ENCODE peak calls at places on chromosomes 13 and 19, in four cellular contexts. One of them, this sample, is unnamed.

GRCh38 chr13:32117696-32118095 is 86.1 kb downstream of the FRY start:
- DNase-seq in K562: no peak
- DNase-seq in HepG2: no peak
- DNase-seq in SK-N-SH: no peak
- DNase-seq in this sample: no peak

GRCh38 chr13:83333614-83334388 is 548.5 kb downstream of the SLITRK1 start:
- DNase-seq in K562: no peak
- DNase-seq in HepG2: no peak
- DNase-seq in SK-N-SH: no peak
- DNase-seq in this sample: no peak

GRCh38 chr19:1675633-1676350 is 23.4 kb upstream of the TCF3 start:
- DNase-seq in K562: peak
- DNase-seq in HepG2: no peak
- DNase-seq in SK-N-SH: peak
- DNase-seq in this sample: no peak

GRCh38 chr13:100895656-100896055 is 221.1 kb upstream of the TMTC4 start:
- DNase-seq in K562: no peak
- DNase-seq in HepG2: no peak
- DNase-seq in SK-N-SH: no peak
- DNase-seq in this sample: no peak

GRCh38 chr19:44796701-44797115 is 12.2 kb upstream of the BCAM start:
- DNase-seq in K562: no peak
- DNase-seq in HepG2: peak
- DNase-seq in SK-N-SH: no peak
- DNase-seq in this sample: no peak

GRCh38 chr13:27449081-27449603 is 1.2 kb downstream of the MTIF3 start:
- DNase-seq in K562: no peak
- DNase-seq in HepG2: no peak
- DNase-seq in SK-N-SH: peak
- DNase-seq in this sample: no peak

GRCh38 chr19:53813996-53814395 is 10.1 kb downstream of the NLRP12 start:
- DNase-seq in K562: no peak
- DNase-seq in HepG2: no peak
- DNase-seq in SK-N-SH: no peak
- DNase-seq in this sample: no peak

GRCh38 chr13:110711778-110712070 is 1.8 kb upstream of the ING1 start:
- DNase-seq in K562: no peak
- DNase-seq in HepG2: peak
- DNase-seq in SK-N-SH: no peak
- DNase-seq in this sample: no peak

GRCh38 chr19:15548648-15549047 is 40.3 kb downstream of the CYP4F22 start:
- DNase-seq in K562: no peak
- DNase-seq in HepG2: no peak
- DNase-seq in SK-N-SH: no peak
- DNase-seq in this sample: no peak

GRCh38 chr13:74061939-74062595 is 72.1 kb downstream of the KLF12 start:
- DNase-seq in K562: no peak
- DNase-seq in HepG2: no peak
- DNase-seq in SK-N-SH: peak
- DNase-seq in this sample: no peak

GRCh38 chr19:46953955-46954501 is 65.6 kb upstream of the NPAS1 start:
- DNase-seq in K562: no peak
- DNase-seq in HepG2: peak
- DNase-seq in SK-N-SH: no peak
- DNase-seq in this sample: no peak

GRCh38 chr19:45591004-45591637 is 6.5 kb upstream of the OPA3 start:
- DNase-seq in K562: peak
- DNase-seq in HepG2: peak
- DNase-seq in SK-N-SH: peak
- DNase-seq in this sample: peak

GRCh38 chr19:38394488-38394887 is 6.0 kb downstream of the SPRED3 start:
- DNase-seq in K562: no peak
- DNase-seq in HepG2: peak
- DNase-seq in SK-N-SH: no peak
- DNase-seq in this sample: peak

GRCh38 chr19:16628183-16628983 is at the start of gene MED26:
- DNase-seq in K562: peak
- DNase-seq in HepG2: peak
- DNase-seq in SK-N-SH: peak
- DNase-seq in this sample: peak

GRCh38 chr13:53151692-53152421 is 123.2 kb downstream of the OLFM4 start:
- DNase-seq in K562: peak
- DNase-seq in HepG2: peak
- DNase-seq in SK-N-SH: peak
- DNase-seq in this sample: peak

GRCh38 chr13:43303040-43303729 is 279.8 kb downstream of the DNAJC15 start:
- DNase-seq in K562: no peak
- DNase-seq in HepG2: peak
- DNase-seq in SK-N-SH: peak
- DNase-seq in this sample: peak
- TF ChIP-seq FOXJ3 in K562: no peak
- TF ChIP-seq FOXJ3 in HepG2: no peak
- TF ChIP-seq FOXJ3 in SK-N-SH: no peak
- TF ChIP-seq FOXJ3 in this sample: no peak

GRCh38 chr19:48484247-48484893 is 15.2 kb downstream of the CYTH2 start:
- DNase-seq in K562: no peak
- DNase-seq in HepG2: no peak
- DNase-seq in SK-N-SH: no peak
- DNase-seq in this sample: no peak

GRCh38 chr19:48487544-48487943 is 18.4 kb downstream of the CYTH2 start:
- DNase-seq in K562: no peak
- DNase-seq in HepG2: peak
- DNase-seq in SK-N-SH: no peak
- DNase-seq in this sample: no peak

GRCh38 chr19:48487944-48488343 is 18.8 kb downstream of the CYTH2 start:
- DNase-seq in K562: no peak
- DNase-seq in HepG2: peak
- DNase-seq in SK-N-SH: no peak
- DNase-seq in this sample: no peak

GRCh38 chr19:48481846-48482639 is 12.9 kb downstream of the CYTH2 start:
- DNase-seq in K562: no peak
- DNase-seq in HepG2: no peak
- DNase-seq in SK-N-SH: no peak
- DNase-seq in this sample: no peak

DNA sequence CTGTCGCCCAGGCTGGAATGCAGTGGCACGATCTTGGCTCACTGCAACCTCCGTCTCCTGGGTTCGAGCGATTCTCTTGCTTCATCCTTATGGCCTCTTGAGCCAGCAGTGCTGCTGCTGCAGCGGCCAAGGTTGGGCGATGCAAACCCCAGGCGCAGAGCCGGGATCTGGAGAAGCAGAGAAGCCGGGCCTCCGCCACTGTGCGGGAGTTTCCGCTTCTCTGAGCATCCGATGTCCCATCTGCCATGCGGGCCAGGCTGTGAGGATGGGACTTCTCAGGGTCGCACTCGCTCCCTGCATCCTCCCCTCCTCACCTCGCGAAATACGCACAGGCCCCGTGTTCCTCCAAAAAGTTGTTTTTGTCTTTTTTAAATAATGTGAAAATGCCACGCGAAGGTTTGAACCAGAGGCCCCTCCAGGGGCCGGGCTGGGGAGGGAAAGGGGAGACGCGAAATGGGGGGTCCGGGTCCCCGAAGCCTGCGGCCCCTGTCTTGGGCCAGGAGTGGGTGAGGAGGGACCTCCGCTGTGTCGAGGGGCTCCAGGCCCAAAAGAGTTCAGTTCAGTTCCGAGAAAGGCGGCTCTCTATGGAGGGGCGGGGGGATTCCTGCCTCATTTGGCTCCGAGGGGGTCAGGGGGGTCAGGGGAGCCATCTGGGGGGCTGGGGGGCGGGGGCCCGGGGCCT is 15.9 kb downstream of the CYTH2 start:
- DNase-seq in K562: no peak
- DNase-seq in HepG2: no peak
- DNase-seq in SK-N-SH: no peak
- DNase-seq in this sample: no peak
- TF ChIP-seq FOXJ3 in K562: no peak
- TF ChIP-seq FOXJ3 in HepG2: no peak
- TF ChIP-seq FOXJ3 in SK-N-SH: no peak
- TF ChIP-seq FOXJ3 in this sample: no peak

GRCh38 chr19:14062558-14062855 is 631 bp upstream of the PALM3 start:
- DNase-seq in K562: no peak
- DNase-seq in HepG2: no peak
- DNase-seq in SK-N-SH: no peak
- DNase-seq in this sample: no peak

GRCh38 chr19:14063100-14063499 is 1.2 kb upstream of the PALM3 start:
- DNase-seq in K562: no peak
- DNase-seq in HepG2: no peak
- DNase-seq in SK-N-SH: no peak
- DNase-seq in this sample: no peak

GRCh38 chr19:14061081-14061749 is 661 bp downstream of the PALM3 start:
- DNase-seq in K562: peak
- DNase-seq in HepG2: peak
- DNase-seq in SK-N-SH: peak
- DNase-seq in this sample: no peak

GRCh38 chr19:14059652-14060155 is 2.2 kb downstream of the PALM3 start:
- DNase-seq in K562: peak
- DNase-seq in HepG2: peak
- DNase-seq in SK-N-SH: peak
- DNase-seq in this sample: no peak

GRCh38 chr19:14061751-14062557 is at the start of gene PALM3:
- DNase-seq in K562: peak
- DNase-seq in HepG2: no peak
- DNase-seq in SK-N-SH: peak
- DNase-seq in this sample: no peak
- TF ChIP-seq FOXJ3 in K562: no peak
- TF ChIP-seq FOXJ3 in HepG2: no peak
- TF ChIP-seq FOXJ3 in SK-N-SH: no peak
- TF ChIP-seq FOXJ3 in this sample: no peak

GRCh38 chr13:51955281-51955771 is 55.9 kb downstream of the ATP7B start:
- DNase-seq in K562: peak
- DNase-seq in HepG2: no peak
- DNase-seq in SK-N-SH: no peak
- DNase-seq in this sample: no peak
- TF ChIP-seq FOXJ3 in K562: no peak
- TF ChIP-seq FOXJ3 in HepG2: no peak
- TF ChIP-seq FOXJ3 in SK-N-SH: no peak
- TF ChIP-seq FOXJ3 in this sample: no peak

DNA sequence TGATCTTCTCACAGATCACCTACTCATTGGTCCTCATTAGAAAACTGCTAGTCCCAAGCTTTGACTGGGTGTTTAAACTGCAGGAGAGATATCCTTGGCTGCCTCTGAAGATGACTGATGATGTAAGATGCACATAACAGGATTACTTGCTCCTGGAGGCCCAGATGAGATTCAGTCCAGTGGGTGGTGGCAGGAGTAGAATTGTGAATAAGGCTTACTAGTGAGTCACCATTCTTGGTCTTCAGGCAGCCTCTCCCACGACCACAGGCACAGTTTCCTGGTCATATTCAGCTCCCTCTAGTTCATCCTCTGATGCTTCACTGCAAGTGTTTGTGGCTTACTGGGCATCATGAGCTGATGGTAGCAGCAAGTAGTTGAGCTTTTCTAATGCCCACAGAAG is 12.1 kb downstream of the SERTM1 start:
- DNase-seq in K562: no peak
- DNase-seq in HepG2: no peak
- DNase-seq in SK-N-SH: no peak
- DNase-seq in this sample: no peak
- TF ChIP-seq FOXJ3 in K562: no peak
- TF ChIP-seq FOXJ3 in HepG2: no peak
- TF ChIP-seq FOXJ3 in SK-N-SH: no peak
- TF ChIP-seq FOXJ3 in this sample: no peak

GRCh38 chr13:84500016-84500415 is 617.7 kb upstream of the SLITRK1 start:
- DNase-seq in K562: no peak
- DNase-seq in HepG2: no peak
- DNase-seq in SK-N-SH: no peak
- DNase-seq in this sample: no peak
- TF ChIP-seq FOXJ3 in K562: no peak
- TF ChIP-seq FOXJ3 in HepG2: no peak
- TF ChIP-seq FOXJ3 in SK-N-SH: no peak
- TF ChIP-seq FOXJ3 in this sample: no peak

DNA sequence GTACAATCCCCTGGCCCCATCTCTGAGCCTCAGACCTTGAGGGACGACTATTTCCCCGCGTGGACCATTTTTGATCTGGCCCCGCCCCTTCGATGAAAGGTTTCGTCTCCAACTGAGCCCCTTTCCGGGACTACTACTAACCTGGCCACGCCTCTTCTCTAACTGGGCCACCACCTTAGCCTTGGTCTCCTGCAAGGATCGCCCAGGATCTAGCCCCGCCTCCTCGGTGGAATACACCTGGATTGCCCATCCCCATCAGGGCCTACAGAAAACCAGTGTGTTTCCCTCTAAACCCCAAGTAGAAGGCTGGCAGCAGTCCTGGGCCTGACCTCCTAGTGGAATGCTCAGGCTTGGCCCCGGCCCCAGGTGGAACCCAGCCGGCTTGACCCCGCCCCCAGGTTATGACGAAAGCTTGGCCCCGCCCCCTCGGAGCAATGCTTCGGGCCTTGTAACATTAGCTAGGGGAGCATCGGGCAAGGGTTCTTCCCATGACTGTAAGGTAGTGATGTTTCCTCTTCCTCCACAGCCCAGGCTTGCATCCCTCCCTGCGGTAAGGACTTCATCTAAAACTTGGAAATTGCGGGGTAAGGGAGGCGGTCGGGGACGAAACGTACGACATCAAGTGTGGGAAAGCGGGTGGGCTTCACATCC is 9.1 kb downstream of the SPACA6 start:
- DNase-seq in K562: peak
- DNase-seq in HepG2: no peak
- DNase-seq in SK-N-SH: peak
- DNase-seq in this sample: peak
- TF ChIP-seq FOXJ3 in K562: no peak
- TF ChIP-seq FOXJ3 in HepG2: no peak
- TF ChIP-seq FOXJ3 in SK-N-SH: no peak
- TF ChIP-seq FOXJ3 in this sample: no peak